ENCODE peak calls at places on chromosome 17, in ten cellular contexts. X is T-cell; S is C1 segment of cervical spinal cord; G is NCI-H748 treated with DMSO at 0.1 percent for 48 hours; E is effector memory CD4-positive, alpha-beta T cell; K is breast epithelium; C is SHP77; R is left colon; M is GM03348; T is NCI-H82. F is an unnamed sample.

GRCh38 chr17:17109896-17110295 is 67.6 kb downstream of the MPRIP start:
- DNase-seq in K (no peak), M (no peak), T (no peak), S (no peak), E (peak), R (peak), C (no peak), G (no peak), X (peak), F (no peak)

GRCh38 chr17:78583091-78583490 is 5.9 kb upstream of the DNAH17 start:
- DNase-seq in R (no peak), E (no peak), T (peak), K (no peak), C (no peak), M (no peak), X (no peak), S (no peak), G (no peak), F (no peak)

GRCh38 chr17:3656755-3657587 is 11.4 kb downstream of the TAX1BP3 start:
- DNase-seq in E (no peak), X (no peak), R (no peak), C (no peak), T (no peak), K (no peak), M (no peak), G (no peak), S (no peak), F (no peak)

GRCh38 chr17:78174332-78174869 is 6.0 kb downstream of the SYNGR2 start:
- DNase-seq in X (no peak), C (peak), T (no peak), E (no peak), K (peak), S (peak), R (peak), M (no peak), G (no peak), F (no peak)

GRCh38 chr17:71467719-71468118 is 653.1 kb upstream of the SOX9 start:
- DNase-seq in E (no peak), G (no peak), M (no peak), C (no peak), T (no peak), S (no peak), K (peak), X (no peak), R (no peak), F (no peak)

GRCh38 chr17:77127735-77128361 is 12.9 kb upstream of the SEC14L1 start:
- DNase-seq in R (peak), C (no peak), G (no peak), M (no peak), T (no peak), K (peak), S (no peak), X (peak), E (peak), F (peak)

GRCh38 chr17:46045639-46046038 is 46.6 kb downstream of the STH start:
- DNase-seq in M (no peak), X (no peak), E (no peak), R (no peak), K (no peak), G (no peak), C (no peak), T (no peak), S (no peak), F (no peak)

GRCh38 chr17:75557852-75558665 is 29.5 kb upstream of the MYO15B start:
- DNase-seq in G (no peak), M (no peak), S (no peak), X (no peak), R (no peak), K (no peak), E (no peak), C (no peak), T (no peak), F (no peak)

GRCh38 chr17:70622382-70623260 is 453.3 kb downstream of the KCNJ2 start:
- DNase-seq in M (peak), G (peak), R (peak), K (no peak), E (no peak), C (peak), S (peak), T (peak), X (no peak), F (no peak)

GRCh38 chr17:9256361-9256943 is 235.1 kb downstream of the NTN1 start:
- DNase-seq in T (no peak), S (no peak), R (no peak), G (no peak), K (no peak), E (no peak), C (no peak), X (no peak), M (no peak), F (no peak)

GRCh38 chr17:8158267-8159031 is 4.3 kb downstream of the VAMP2 start:
- DNase-seq in R (peak), M (peak), G (peak), C (peak), T (peak), S (peak), K (peak), E (peak), X (peak), F (peak)

GRCh38 chr17:2423271-2423670 is 22.4 kb upstream of the MNT start:
- DNase-seq in T (peak), X (no peak), E (no peak), C (no peak), R (no peak), G (no peak), M (no peak), K (no peak), S (no peak), F (no peak)

GRCh38 chr17:38702900-38703741 is 2.0 kb upstream of the MLLT6 start:
- DNase-seq in S (peak), T (no peak), C (no peak), E (no peak), K (no peak), X (no peak), M (no peak), G (no peak), R (peak), F (no peak)

GRCh38 chr17:81906476-81907218 is 4.6 kb downstream of the PCYT2 start:
- DNase-seq in R (no peak), T (no peak), C (no peak), E (no peak), X (no peak), K (no peak), G (no peak), M (no peak), S (no peak), F (no peak)

GRCh38 chr17:30376621-30377452 is 1.9 kb upstream of the CPD start:
- DNase-seq in G (peak), X (peak), E (no peak), T (peak), S (peak), C (peak), R (peak), K (no peak), M (peak), F (peak)

GRCh38 chr17:784143-784542 is 2.0 kb downstream of the MRM3 start:
- DNase-seq in X (no peak), E (no peak), M (no peak), S (no peak), C (no peak), K (no peak), R (no peak), G (no peak), T (no peak), F (no peak)

GRCh38 chr17:58525239-58525638 is 10.8 kb upstream of the MTMR4 start:
- DNase-seq in S (no peak), X (no peak), T (no peak), G (no peak), R (no peak), K (peak), M (peak), E (no peak), C (no peak), F (no peak)

GRCh38 chr17:71482625-71483024 is 638.2 kb upstream of the SOX9 start:
- DNase-seq in C (no peak), T (no peak), X (no peak), S (no peak), K (no peak), E (no peak), M (no peak), G (no peak), R (no peak), F (no peak)

GRCh38 chr17:48261297-48261880 is 153.8 kb downstream of the SNX11 start:
- DNase-seq in M (peak), T (peak), G (no peak), C (peak), X (no peak), R (peak), S (no peak), K (no peak), E (no peak), F (no peak)

GRCh38 chr17:34163681-34164080 is 91.4 kb upstream of the CCL2 start:
- DNase-seq in M (no peak), G (no peak), S (no peak), T (peak), C (no peak), K (no peak), X (no peak), E (no peak), R (no peak), F (no peak)

GRCh38 chr17:21369395-21369794 is 6.8 kb upstream of the KCNJ12 start:
- DNase-seq in R (no peak), C (no peak), M (no peak), T (no peak), S (no peak), G (no peak), E (no peak), K (no peak), X (no peak), F (no peak)

GRCh38 chr17:21345236-21345635 is 30.9 kb upstream of the KCNJ12 start:
- DNase-seq in E (no peak), X (no peak), G (no peak), K (peak), C (no peak), R (no peak), M (no peak), T (no peak), S (no peak), F (no peak)

GRCh38 chr17:49049265-49049664 is 52.1 kb downstream of the IGF2BP1 start:
- DNase-seq in X (no peak), G (no peak), S (no peak), T (no peak), R (no peak), E (no peak), C (no peak), K (no peak), M (no peak), F (no peak)

GRCh38 chr17:15966183-15966878 is 21.4 kb downstream of the ADORA2B start:
- DNase-seq in G (peak), M (no peak), C (peak), X (no peak), S (no peak), E (no peak), R (peak), K (no peak), T (no peak), F (no peak)

GRCh38 chr17:12958786-12959185 is 59.0 kb downstream of the ELAC2 start:
- DNase-seq in T (no peak), K (no peak), R (no peak), S (no peak), X (no peak), G (no peak), E (no peak), C (no peak), M (peak), F (no peak)

GRCh38 chr17:2017274-2017941 is 7.7 kb downstream of the RTN4RL1 start:
- DNase-seq in M (no peak), K (no peak), T (no peak), E (no peak), S (no peak), X (no peak), C (no peak), R (no peak), G (no peak), F (no peak)

GRCh38 chr17:37742762-37743611 is 1.9 kb downstream of the HNF1B start:
- DNase-seq in C (no peak), K (no peak), S (no peak), E (no peak), X (no peak), M (no peak), T (peak), R (peak), G (no peak), F (no peak)

GRCh38 chr17:83180996-83181481 is 101.6 kb downstream of the METRNL start:
- DNase-seq in G (no peak), K (peak), E (no peak), R (no peak), T (no peak), X (no peak), M (no peak), S (no peak), C (no peak), F (no peak)

GRCh38 chr17:67671492-67671891 is 46.2 kb upstream of the NOL11 start:
- DNase-seq in T (no peak), S (no peak), M (no peak), C (no peak), K (no peak), E (no peak), X (no peak), G (peak), R (no peak), F (no peak)

GRCh38 chr17:33501185-33501584 is 208.1 kb upstream of the ASIC2 start:
- DNase-seq in T (no peak), S (no peak), K (no peak), X (no peak), R (no peak), C (no peak), M (no peak), E (no peak), G (no peak), F (no peak)

GRCh38 chr17:2418572-2418971 is 17.7 kb upstream of the MNT start:
- DNase-seq in K (no peak), E (no peak), G (no peak), R (no peak), X (no peak), S (no peak), C (no peak), M (no peak), T (peak), F (no peak)

F was measured in GF-D8.